ENCODE peak calls at places on chromosome 14, in six cellular contexts. E is HepG2, P is GM12878, G is GM12892, Q is K562, F is H1. K is an unnamed sample.

GRCh38 chr14:57009585-57010515 is 199.6 kb upstream of the OTX2 start:
- DNase-seq in E (no peak), P (no peak), G (no peak), Q (peak), F (no peak), K (no peak)

GRCh38 chr14:38129705-38130104 is 78.0 kb upstream of the SSTR1 start:
- DNase-seq in E (no peak), P (no peak), G (no peak), Q (no peak), F (no peak), K (no peak)

GRCh38 chr14:63512861-63513260 is 30.3 kb downstream of the PPP2R5E start:
- DNase-seq in E (no peak), P (peak), G (no peak), Q (no peak), F (no peak), K (no peak)

GRCh38 chr14:91078095-91078737 is 17.8 kb upstream of the RPS6KA5 start:
- DNase-seq in E (no peak), P (peak), G (no peak), Q (no peak), F (no peak), K (peak)

GRCh38 chr14:94689985-94690400 is 77.8 kb downstream of the SERPINA3 start:
- DNase-seq in E (no peak), P (no peak), G (no peak), Q (no peak), F (no peak), K (no peak)

GRCh38 chr14:101191882-101192660 is 288.5 kb upstream of the RTL1 start:
- DNase-seq in E (no peak), P (no peak), G (no peak), Q (no peak), F (peak), K (no peak)

GRCh38 chr14:40269436-40269835 is 837.2 kb upstream of the FBXO33 start:
- DNase-seq in E (no peak), P (no peak), G (no peak), Q (no peak), F (no peak), K (no peak)

GRCh38 chr14:76486251-76486743 is 110.4 kb downstream of the ESRRB start:
- DNase-seq in E (no peak), P (no peak), G (no peak), Q (no peak), F (no peak), K (no peak)

GRCh38 chr14:59354666-59355065 is 110.5 kb downstream of the GPR135 start:
- DNase-seq in E (no peak), P (no peak), G (no peak), Q (no peak), F (no peak), K (no peak)

GRCh38 chr14:73888460-73888725 is 1.7 kb downstream of the ZNF410 start:
- DNase-seq in E (no peak), P (no peak), G (no peak), Q (no peak), F (no peak), K (no peak)

GRCh38 chr14:95319312-95320075 is at the start of gene CLMN:
- DNase-seq in E (no peak), P (no peak), G (peak), Q (peak), F (peak), K (peak)

GRCh38 chr14:72544615-72545387 is 349.1 kb downstream of the DPF3 start:
- DNase-seq in E (no peak), P (no peak), G (no peak), Q (no peak), F (peak), K (no peak)

DNA sequence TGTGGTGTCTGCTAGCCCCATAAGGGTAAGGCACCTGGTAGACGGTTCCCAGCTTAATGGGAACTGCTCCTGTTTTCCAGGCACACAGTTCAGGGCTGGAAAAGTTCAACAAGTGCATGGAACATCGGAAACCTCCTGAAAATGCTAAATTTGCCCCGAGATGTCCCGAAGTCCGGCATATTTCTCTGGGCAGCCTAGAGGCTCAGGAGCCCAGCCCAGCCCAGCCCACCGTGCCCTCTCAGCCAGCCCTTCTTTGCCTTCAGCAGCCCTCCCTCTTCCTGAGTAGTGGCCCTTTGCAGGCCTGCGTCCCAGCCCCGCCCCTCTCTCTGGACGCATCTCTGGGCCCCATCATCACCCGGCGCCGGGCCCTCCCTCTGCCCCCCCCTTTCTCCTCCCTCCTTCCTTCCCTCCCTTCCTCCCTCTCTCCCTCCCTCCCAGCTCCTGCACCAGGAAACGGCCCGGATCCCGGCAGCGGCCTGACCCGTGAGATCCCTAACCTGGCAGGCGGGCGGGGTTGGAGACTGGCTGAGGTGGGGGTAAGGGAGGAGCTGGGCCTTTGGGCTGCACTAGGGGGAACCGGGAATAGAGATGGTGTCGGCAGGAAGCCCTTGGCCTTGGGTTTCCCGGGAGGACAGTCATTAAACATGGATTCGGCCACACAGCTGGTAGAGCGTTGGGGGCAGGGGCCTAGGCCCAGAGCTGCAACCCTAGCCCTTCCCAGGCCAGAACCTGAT is at the start of gene BCL2L2:
- DNase-seq in E (peak), P (no peak), G (peak), Q (peak), F (peak), K (peak)
- TF ChIP-seq POLR2A in E (peak), P (peak), G (peak), Q (peak), F (peak), K (peak)

GRCh38 chr14:65392296-65392695 is 20.2 kb upstream of the FUT8 start:
- DNase-seq in E (no peak), P (no peak), G (no peak), Q (no peak), F (no peak), K (no peak)
- TF ChIP-seq TAF1 in E (no peak), P (no peak), G (no peak), Q (no peak), F (no peak), K (no peak)

GRCh38 chr14:68172664-68173063 is 353.1 kb downstream of the RAD51B start:
- DNase-seq in E (peak), P (peak), G (no peak), Q (no peak), F (no peak), K (no peak)
- TF ChIP-seq POLR2A in E (no peak), P (no peak), G (no peak), Q (no peak), F (no peak), K (no peak)

GRCh38 chr14:35557221-35557747 is 23.3 kb downstream of the INSM2 start:
- DNase-seq in E (no peak), P (no peak), G (no peak), Q (no peak), F (no peak), K (no peak)

GRCh38 chr14:35556548-35556947 is 22.6 kb downstream of the INSM2 start:
- DNase-seq in E (no peak), P (no peak), G (no peak), Q (no peak), F (no peak), K (no peak)

GRCh38 chr14:35553808-35554207 is 19.8 kb downstream of the INSM2 start:
- DNase-seq in E (no peak), P (no peak), G (no peak), Q (no peak), F (no peak), K (no peak)

GRCh38 chr14:35558680-35559079 is 24.7 kb downstream of the INSM2 start:
- DNase-seq in E (no peak), P (no peak), G (no peak), Q (no peak), F (no peak), K (no peak)
- TF ChIP-seq TAF1 in E (no peak), P (no peak), G (no peak), Q (no peak), F (no peak), K (no peak)